ENCODE peak calls at places on chromosomes 2 and 18, in four cellular contexts. One of them, this sample, is unnamed.

GRCh38 chr2:129902731-129903585 is 76.5 kb upstream of the RAB6C start:
- DNase-seq in anterior cingulate cortex: no peak
- DNase-seq in activated CD4-positive, CD25-positive, alpha-beta regulatory T cell treated with anti-CD3 and anti-CD28 coated beads, Interleukin-2, amount 50 U/mL, for 16 hours: no peak
- DNase-seq in left cardiac atrium: no peak
- DNase-seq in this sample: no peak

GRCh38 chr18:2654828-2655152 is 736 bp upstream of the SMCHD1 start:
- DNase-seq in activated CD4-positive, CD25-positive, alpha-beta regulatory T cell treated with anti-CD3 and anti-CD28 coated beads, Interleukin-2, amount 50 U/mL, for 16 hours: peak
- DNase-seq in left cardiac atrium: no peak
- DNase-seq in anterior cingulate cortex: no peak
- DNase-seq in this sample: no peak

GRCh38 chr2:167110345-167110744 is 222.1 kb downstream of the XIRP2 start:
- DNase-seq in left cardiac atrium: no peak
- DNase-seq in anterior cingulate cortex: no peak
- DNase-seq in activated CD4-positive, CD25-positive, alpha-beta regulatory T cell treated with anti-CD3 and anti-CD28 coated beads, Interleukin-2, amount 50 U/mL, for 16 hours: no peak
- DNase-seq in this sample: no peak

GRCh38 chr2:107529146-107529545 is 297.5 kb upstream of the RGPD4 start:
- DNase-seq in anterior cingulate cortex: no peak
- DNase-seq in activated CD4-positive, CD25-positive, alpha-beta regulatory T cell treated with anti-CD3 and anti-CD28 coated beads, Interleukin-2, amount 50 U/mL, for 16 hours: no peak
- DNase-seq in left cardiac atrium: no peak
- DNase-seq in this sample: no peak

GRCh38 chr2:157470321-157470720 is 26.4 kb upstream of the CYTIP start:
- DNase-seq in activated CD4-positive, CD25-positive, alpha-beta regulatory T cell treated with anti-CD3 and anti-CD28 coated beads, Interleukin-2, amount 50 U/mL, for 16 hours: no peak
- DNase-seq in anterior cingulate cortex: no peak
- DNase-seq in left cardiac atrium: no peak
- DNase-seq in this sample: no peak

GRCh38 chr2:240469747-240470146 is 34.3 kb downstream of the GPC1 start:
- DNase-seq in activated CD4-positive, CD25-positive, alpha-beta regulatory T cell treated with anti-CD3 and anti-CD28 coated beads, Interleukin-2, amount 50 U/mL, for 16 hours: no peak
- DNase-seq in left cardiac atrium: no peak
- DNase-seq in anterior cingulate cortex: no peak
- DNase-seq in this sample: no peak

GRCh38 chr2:159066541-159067156 is 98.2 kb downstream of the TANC1 start:
- DNase-seq in left cardiac atrium: no peak
- DNase-seq in anterior cingulate cortex: no peak
- DNase-seq in activated CD4-positive, CD25-positive, alpha-beta regulatory T cell treated with anti-CD3 and anti-CD28 coated beads, Interleukin-2, amount 50 U/mL, for 16 hours: no peak
- DNase-seq in this sample: no peak

GRCh38 chr2:196453613-196454047 is 185.9 kb upstream of the CCDC150 start:
- DNase-seq in anterior cingulate cortex: no peak
- DNase-seq in left cardiac atrium: no peak
- DNase-seq in activated CD4-positive, CD25-positive, alpha-beta regulatory T cell treated with anti-CD3 and anti-CD28 coated beads, Interleukin-2, amount 50 U/mL, for 16 hours: no peak
- DNase-seq in this sample: no peak

GRCh38 chr2:59034791-59035190 is 793.7 kb upstream of the FANCL start:
- DNase-seq in activated CD4-positive, CD25-positive, alpha-beta regulatory T cell treated with anti-CD3 and anti-CD28 coated beads, Interleukin-2, amount 50 U/mL, for 16 hours: no peak
- DNase-seq in left cardiac atrium: no peak
- DNase-seq in anterior cingulate cortex: no peak
- DNase-seq in this sample: no peak

This sample was measured in occipital lobe.